ENCODE peak calls at places on chromosomes 4 and X, in six cellular contexts. One of them, this sample, is unnamed.

GRCh38 chr4:20995591-20995990 is 295.3 kb downstream of the PACRGL start:
- DNase-seq in nephron progenitor cell: no peak
- DNase-seq in astrocyte: no peak
- DNase-seq in AG08396: no peak
- DNase-seq in activated CD4-positive, alpha-beta T cell treated with anti-CD3 and anti-CD28 coated beads, Interleukin-2, amount 50 U/mL, for 4 hours: no peak
- DNase-seq in DMS79: no peak
- DNase-seq in this sample: no peak

GRCh38 chr4:64158648-64159326 is 250.5 kb downstream of the TECRL start:
- DNase-seq in AG08396: peak
- DNase-seq in activated CD4-positive, alpha-beta T cell treated with anti-CD3 and anti-CD28 coated beads, Interleukin-2, amount 50 U/mL, for 4 hours: no peak
- DNase-seq in astrocyte: peak
- DNase-seq in nephron progenitor cell: peak
- DNase-seq in DMS79: no peak
- DNase-seq in this sample: no peak

GRCh38 chr4:83128235-83128929 is 13.9 kb upstream of the PLAC8 start:
- DNase-seq in nephron progenitor cell: no peak
- DNase-seq in astrocyte: peak
- DNase-seq in DMS79: no peak
- DNase-seq in activated CD4-positive, alpha-beta T cell treated with anti-CD3 and anti-CD28 coated beads, Interleukin-2, amount 50 U/mL, for 4 hours: no peak
- DNase-seq in AG08396: peak
- DNase-seq in this sample: no peak

GRCh38 chrX:48831909-48832291 is 3.5 kb downstream of the PCSK1N start:
- DNase-seq in astrocyte: no peak
- DNase-seq in AG08396: no peak
- DNase-seq in nephron progenitor cell: peak
- DNase-seq in activated CD4-positive, alpha-beta T cell treated with anti-CD3 and anti-CD28 coated beads, Interleukin-2, amount 50 U/mL, for 4 hours: no peak
- DNase-seq in DMS79: no peak
- DNase-seq in this sample: no peak

GRCh38 chr4:29304595-29304994 is 1415.6 kb upstream of the PCDH7 start:
- DNase-seq in DMS79: no peak
- DNase-seq in AG08396: no peak
- DNase-seq in astrocyte: no peak
- DNase-seq in nephron progenitor cell: no peak
- DNase-seq in activated CD4-positive, alpha-beta T cell treated with anti-CD3 and anti-CD28 coated beads, Interleukin-2, amount 50 U/mL, for 4 hours: no peak
- DNase-seq in this sample: no peak

GRCh38 chr4:33060873-33061542 is 2340.8 kb downstream of the PCDH7 start:
- DNase-seq in nephron progenitor cell: peak
- DNase-seq in DMS79: no peak
- DNase-seq in AG08396: no peak
- DNase-seq in activated CD4-positive, alpha-beta T cell treated with anti-CD3 and anti-CD28 coated beads, Interleukin-2, amount 50 U/mL, for 4 hours: no peak
- DNase-seq in astrocyte: peak
- DNase-seq in this sample: no peak

GRCh38 chrX:49995021-49995731 is 72.8 kb downstream of the CLCN5 start:
- DNase-seq in AG08396: peak
- DNase-seq in astrocyte: peak
- DNase-seq in DMS79: no peak
- DNase-seq in activated CD4-positive, alpha-beta T cell treated with anti-CD3 and anti-CD28 coated beads, Interleukin-2, amount 50 U/mL, for 4 hours: no peak
- DNase-seq in nephron progenitor cell: no peak
- DNase-seq in this sample: no peak

GRCh38 chrX:72714471-72714916 is 388 bp upstream of the PHKA1 start:
- DNase-seq in astrocyte: peak
- DNase-seq in DMS79: peak
- DNase-seq in AG08396: peak
- DNase-seq in activated CD4-positive, alpha-beta T cell treated with anti-CD3 and anti-CD28 coated beads, Interleukin-2, amount 50 U/mL, for 4 hours: no peak
- DNase-seq in nephron progenitor cell: peak
- DNase-seq in this sample: no peak

GRCh38 chrX:78527263-78527662 is 131.9 kb downstream of the RTL3 start:
- DNase-seq in AG08396: peak
- DNase-seq in astrocyte: peak
- DNase-seq in nephron progenitor cell: no peak
- DNase-seq in DMS79: no peak
- DNase-seq in activated CD4-positive, alpha-beta T cell treated with anti-CD3 and anti-CD28 coated beads, Interleukin-2, amount 50 U/mL, for 4 hours: no peak
- DNase-seq in this sample: no peak

GRCh38 chr4:183966371-183966770 is 61.3 kb downstream of the STOX2 start:
- DNase-seq in nephron progenitor cell: no peak
- DNase-seq in DMS79: no peak
- DNase-seq in activated CD4-positive, alpha-beta T cell treated with anti-CD3 and anti-CD28 coated beads, Interleukin-2, amount 50 U/mL, for 4 hours: no peak
- DNase-seq in AG08396: no peak
- DNase-seq in astrocyte: peak
- DNase-seq in this sample: no peak

GRCh38 chr4:95949808-95950207 is 109.9 kb downstream of the PDHA2 start:
- DNase-seq in astrocyte: no peak
- DNase-seq in AG08396: no peak
- DNase-seq in activated CD4-positive, alpha-beta T cell treated with anti-CD3 and anti-CD28 coated beads, Interleukin-2, amount 50 U/mL, for 4 hours: no peak
- DNase-seq in DMS79: no peak
- DNase-seq in nephron progenitor cell: no peak
- DNase-seq in this sample: no peak

This sample was measured in activated T-helper 9 cell treated with anti-CD3 and anti-CD28 coated beads, Interleukin-2, amount 50 U/mL, for 16 hours.